ENCODE peak calls at places on chromosomes 11 and 22, in six cellular contexts. M is mesendoderm, G is HL-60, R is coronary artery, E is transverse colon, U is choroid plexus epithelial cell. C is an unnamed sample.

GRCh38 chr22:26054846-26055245 is 114.4 kb upstream of the SEZ6L start:
- DNase-seq in M (no peak), G (no peak), R (no peak), E (no peak), U (no peak), C (no peak)

GRCh38 chr22:22933100-22933806 is 45.6 kb downstream of the IGLL5 start:
- DNase-seq in M (no peak), G (no peak), R (no peak), E (no peak), U (no peak), C (no peak)

GRCh38 chr11:7696424-7696823 is 9.9 kb downstream of the OVCH2 start:
- DNase-seq in M (peak; percentile 47), G (no peak), R (no peak), E (no peak), U (no peak), C (no peak)

GRCh38 chr22:22593964-22594656 is 35.0 kb upstream of the PRAME start:
- DNase-seq in M (peak; percentile 72), G (peak; percentile 45), R (no peak), E (peak; percentile 38), U (peak; percentile 65), C (no peak)

GRCh38 chr22:39013923-39014722 is at the start of gene APOBEC3C:
- DNase-seq in M (peak; percentile 87), G (peak; percentile 87), R (peak; percentile 81), E (peak; percentile 87), U (peak; percentile 92), C (no peak)

GRCh38 chr11:19777342-19778102 is 64.9 kb downstream of the NAV2 start:
- DNase-seq in M (peak; percentile 76), G (no peak), R (peak; percentile 66), E (no peak), U (peak; percentile 71), C (no peak)

GRCh38 chr11:5575159-5575558 is 5.5 kb upstream of the OR52B6 start:
- DNase-seq in M (no peak), G (no peak), R (no peak), E (no peak), U (no peak), C (no peak)

GRCh38 chr11:134411887-134412507 is at the start of gene B3GAT1:
- DNase-seq in M (no peak), G (no peak), R (no peak), E (no peak), U (no peak), C (no peak)

GRCh38 chr11:117816846-117817212 is 7.7 kb downstream of the FXYD2 start:
- DNase-seq in M (no peak), G (peak; percentile 38), R (no peak), E (no peak), U (no peak), C (no peak)

GRCh38 chr22:41146573-41146972 is 54.2 kb downstream of the EP300 start:
- DNase-seq in M (no peak), G (no peak), R (no peak), E (no peak), U (peak; percentile 21), C (no peak)

GRCh38 chr11:87299041-87299481 is 261.3 kb downstream of the TMEM135 start:
- DNase-seq in M (peak; percentile 75), G (peak; percentile 25), R (no peak), E (peak; percentile 50), U (no peak), C (no peak)

GRCh38 chr11:69131644-69132300 is 24.0 kb upstream of the SMIM38 start:
- DNase-seq in M (peak; percentile 96), G (no peak), R (no peak), E (peak; percentile 85), U (peak; percentile 84), C (peak; percentile 83)

GRCh38 chr11:132994038-132994502 is 538.2 kb downstream of the OPCML start:
- DNase-seq in M (no peak), G (no peak), R (no peak), E (no peak), U (no peak), C (no peak)

GRCh38 chr22:26289486-26290250 is 120.4 kb downstream of the SEZ6L start:
- DNase-seq in M (no peak), G (no peak), R (no peak), E (no peak), U (no peak), C (no peak)

DNA sequence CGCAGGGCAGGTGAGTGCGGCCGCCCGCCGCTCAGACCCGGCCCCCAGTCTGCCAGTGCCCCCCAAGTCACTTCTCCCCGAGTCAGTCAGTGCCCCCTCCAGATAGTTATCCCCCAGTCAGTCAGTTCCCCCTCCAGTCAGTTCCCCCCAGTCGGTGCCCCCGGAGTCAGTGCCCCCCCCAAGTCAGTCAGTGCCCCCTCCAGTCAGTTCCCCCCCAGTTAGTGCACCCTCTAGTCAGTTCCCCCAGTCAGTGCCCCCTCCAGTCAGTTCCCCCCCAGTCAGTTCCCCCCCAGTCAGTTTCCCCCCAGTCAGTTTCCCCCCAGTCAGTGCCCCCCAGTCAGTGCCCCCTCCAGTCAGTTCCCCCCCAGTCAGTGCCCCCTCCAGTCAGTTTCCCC is 411 bp downstream of the PPP6R2 start:
- DNase-seq in M (no peak), G (no peak), R (no peak), E (no peak), U (no peak), C (no peak)
- H3K4me3 ChIP-seq in M (peak overlapping the region; percentile 39), G (peak overlapping the region; percentile 78), R (peak overlapping the region; percentile 94), E (peak overlapping the region; percentile 97), U (peak overlapping the region; percentile 75), C (peak overlapping the region; percentile 82)

GRCh38 chr11:61795459-61795858 is 2.7 kb downstream of the FEN1 start:
- DNase-seq in M (no peak), G (no peak), R (no peak), E (no peak), U (no peak), C (no peak)

GRCh38 chr11:61794579-61794978 is 1.9 kb downstream of the FEN1 start:
- DNase-seq in M (no peak), G (no peak), R (no peak), E (no peak), U (no peak), C (no peak)

GRCh38 chr11:61792310-61793083 is at the start of the genes FEN1 and TMEM258:
- DNase-seq in M (peak; percentile 98), G (peak; percentile 92), R (peak; percentile 94), E (peak; percentile 88), U (peak; percentile 96), C (peak; percentile 88)

GRCh38 chr11:61793084-61793828 is 545 bp downstream of the FEN1 start:
- DNase-seq in M (no peak), G (no peak), R (no peak), E (no peak), U (no peak), C (peak; percentile 23)

DNA sequence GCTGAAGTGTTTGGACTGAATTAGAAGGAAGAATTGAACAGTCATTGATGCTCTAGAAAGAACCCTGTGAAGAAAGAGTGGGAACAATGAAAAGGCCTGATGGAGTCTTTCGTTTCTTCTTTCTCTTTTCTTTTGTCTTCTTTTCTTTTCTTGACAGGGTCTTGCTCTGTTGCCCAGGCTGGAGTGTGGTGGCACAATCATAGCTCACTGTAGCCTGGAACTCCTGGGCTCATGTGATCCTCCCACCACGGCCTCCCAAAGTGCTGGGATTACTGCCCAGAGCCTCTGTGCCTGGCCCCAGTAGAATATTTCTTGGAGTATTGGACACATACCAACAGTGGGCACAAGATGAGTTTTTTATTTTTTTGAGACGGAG is 1.1 kb downstream of the FEN1 start:
- DNase-seq in M (no peak), G (no peak), R (no peak), E (no peak), U (no peak), C (no peak)
- H3K4me3 ChIP-seq in M (peak overlapping the region; percentile 93), G (peak overlapping the region; percentile 78), R (peak overlapping the region; percentile 89), E (peak overlapping the region; percentile 75), U (peak overlapping the region; percentile 80), C (peak overlapping the region; percentile 88)

GRCh38 chr11:76285397-76285796 is 79.1 kb upstream of the WNT11 start:
- DNase-seq in M (no peak), G (no peak), R (no peak), E (no peak), U (no peak), C (no peak)

GRCh38 chr11:76287227-76287626 is 80.9 kb upstream of the WNT11 start:
- DNase-seq in M (no peak), G (no peak), R (no peak), E (no peak), U (no peak), C (no peak)

GRCh38 chr11:76291576-76292526 is 85.5 kb upstream of the WNT11 start:
- DNase-seq in M (no peak), G (no peak), R (no peak), E (no peak), U (no peak), C (no peak)

GRCh38 chr11:76284161-76284560 is 77.9 kb upstream of the WNT11 start:
- DNase-seq in M (peak; percentile 79), G (no peak), R (no peak), E (no peak), U (no peak), C (no peak)

DNA sequence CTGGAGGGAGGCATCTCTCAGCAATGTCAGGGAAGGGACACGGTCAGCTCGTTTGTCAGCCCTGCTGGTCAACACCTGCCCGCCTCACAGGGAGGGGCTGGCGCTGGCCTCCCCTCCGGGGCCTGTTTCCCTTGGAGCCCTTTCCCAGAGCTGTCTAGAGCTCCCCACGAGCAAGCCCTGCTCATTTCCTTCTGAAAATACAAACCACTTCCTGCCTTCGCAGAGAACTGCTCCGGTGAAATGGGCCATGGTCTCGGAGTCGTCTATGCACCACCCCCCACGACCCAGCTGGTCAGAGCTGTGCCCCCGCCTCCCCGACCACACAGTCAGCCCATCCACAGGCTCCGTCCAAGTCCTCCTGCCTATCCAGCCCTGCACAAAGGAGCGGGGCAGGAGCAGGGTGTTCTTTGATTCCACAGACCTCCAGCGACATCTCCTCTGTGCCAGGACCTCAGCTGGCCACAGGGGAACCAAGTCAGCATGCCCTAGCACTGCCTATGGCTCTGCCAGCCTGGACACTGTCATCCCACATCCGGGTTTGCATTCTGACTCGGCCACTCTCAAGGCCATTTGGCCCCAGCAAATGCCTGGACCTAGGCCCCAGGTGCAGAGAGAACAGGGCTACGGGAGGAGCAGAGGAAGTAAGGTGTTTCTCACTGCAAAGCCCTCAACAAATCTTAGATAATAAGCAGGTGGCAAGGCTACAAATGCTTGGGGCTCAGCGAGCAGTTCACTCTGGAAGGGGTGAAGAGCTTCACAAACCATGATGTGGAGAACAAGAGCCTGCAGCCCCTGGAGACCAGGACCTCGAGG is 82.1 kb upstream of the WNT11 start:
- DNase-seq in M (no peak), G (no peak), R (no peak), E (no peak), U (no peak), C (no peak)
- H3K4me3 ChIP-seq in M (no peak overlapping the region), G (no peak overlapping the region), R (no peak overlapping the region), E (no peak overlapping the region), U (no peak overlapping the region), C (no peak overlapping the region)

DNA sequence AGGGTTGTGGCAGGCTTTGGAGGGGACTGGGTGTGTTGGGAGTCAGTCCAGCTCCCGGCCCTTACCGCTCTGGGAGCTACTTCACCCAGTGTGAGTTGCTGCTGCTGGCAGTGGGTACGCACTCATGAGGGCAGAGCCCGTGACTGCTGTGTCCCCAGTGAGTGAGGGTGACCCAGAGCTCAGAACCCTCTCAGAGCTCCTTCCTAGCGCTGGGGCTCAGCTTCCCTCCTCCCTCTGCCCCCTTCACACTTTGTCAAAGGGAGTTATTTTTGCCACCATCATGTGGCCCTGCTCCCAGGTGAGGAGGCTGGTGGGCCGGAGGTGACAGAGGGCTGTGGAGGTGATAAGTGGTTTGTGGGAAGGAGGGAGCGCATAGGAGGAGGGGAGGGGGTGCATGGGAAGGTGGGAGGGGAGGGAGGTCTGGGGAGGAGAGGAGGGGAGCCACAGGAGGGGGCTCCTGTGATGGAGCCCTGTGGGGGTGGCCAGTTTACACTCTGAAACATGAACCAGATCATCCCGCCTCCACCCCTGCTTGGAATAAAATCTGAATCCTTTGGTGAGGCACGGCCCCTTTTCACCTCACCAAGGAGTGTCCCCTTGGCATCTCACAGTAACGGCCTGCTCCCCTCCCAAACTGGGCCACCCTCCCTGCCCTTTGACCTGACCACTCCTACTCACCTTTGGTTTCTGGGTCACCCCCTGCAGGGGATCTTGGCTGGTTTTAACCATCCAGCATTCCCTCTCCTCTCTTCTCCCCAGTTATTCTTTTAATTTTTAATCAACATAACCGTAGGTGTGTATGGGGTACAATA is 9.9 kb downstream of the NDUFV1 start:
- DNase-seq in M (peak; percentile 63), G (no peak), R (no peak), E (no peak), U (no peak), C (no peak)
- H3K4me3 ChIP-seq in M (no peak overlapping the region), G (no peak overlapping the region), R (no peak overlapping the region), E (no peak overlapping the region), U (no peak overlapping the region), C (no peak overlapping the region)